ENCODE peak calls at places on chromosomes 11 and 22, in seven cellular contexts. V is iPS DF 6.9, U is sciatic nerve, H is nephron progenitor cell, Z is NCI-H510A treated with DMSO at 0.1 percent for 48 hours, Q is OCI-LY7, B is GM10248. X is an unnamed sample.

GRCh38 chr22:35310556-35311550 is 11.2 kb downstream of the TOM1 start:
- DNase-seq in H (no peak), U (no peak), Q (no peak), Z (no peak), B (no peak), V (no peak), X (peak)

GRCh38 chr11:2466869-2467694 is 22.3 kb downstream of the KCNQ1 start:
- DNase-seq in Z (no peak), H (no peak), U (peak), B (peak), V (no peak), Q (no peak), X (no peak)

GRCh38 chr11:66289548-66290331 is 797 bp upstream of the YIF1A start:
- DNase-seq in B (peak), U (peak), V (no peak), Q (peak), Z (no peak), H (peak), X (peak)

GRCh38 chr22:26805131-26805530 is 147.7 kb downstream of the MIAT start:
- DNase-seq in B (no peak), U (no peak), V (no peak), H (no peak), Z (no peak), Q (no peak), X (peak)

GRCh38 chr22:45101828-45102227 is 61.9 kb upstream of the NUP50 start:
- DNase-seq in H (peak), Z (peak), Q (peak), V (peak), B (peak), U (peak), X (peak)

GRCh38 chr11:120807414-120808150 is 216.3 kb upstream of the TBCEL start:
- DNase-seq in U (no peak), Z (no peak), H (no peak), Q (no peak), B (no peak), V (no peak), X (no peak)

GRCh38 chr22:31683181-31684105 is 21.4 kb upstream of the PISD start:
- DNase-seq in U (no peak), V (no peak), H (no peak), B (no peak), Q (no peak), Z (no peak), X (no peak)

GRCh38 chr11:104522650-104523049 is 358.7 kb upstream of the PDGFD start:
- DNase-seq in B (no peak), Z (no peak), H (no peak), Q (no peak), V (no peak), U (no peak), X (no peak)

GRCh38 chr11:86508604-86509471 is 134.2 kb downstream of the CCDC81 start:
- DNase-seq in V (no peak), Q (no peak), U (no peak), Z (no peak), H (no peak), B (no peak), X (no peak)

GRCh38 chr11:79971255-79971654 is 530.4 kb upstream of the TENM4 start:
- DNase-seq in H (no peak), U (no peak), V (no peak), Z (no peak), Q (no peak), B (no peak), X (no peak)

GRCh38 chr11:66936326-66936725 is 21.9 kb downstream of the PC start:
- DNase-seq in Z (no peak), U (no peak), H (no peak), V (no peak), B (no peak), Q (no peak), X (no peak)

GRCh38 chr11:120894207-120894989 is 129.5 kb upstream of the TBCEL start:
- DNase-seq in B (no peak), H (no peak), Q (no peak), V (no peak), Z (no peak), U (no peak), X (peak)

GRCh38 chr22:39306456-39307361 is 12.7 kb downstream of the RPL3 start:
- DNase-seq in H (peak), Z (no peak), Q (peak), B (no peak), V (no peak), U (no peak), X (peak)

GRCh38 chr22:37354271-37355069 is 72.2 kb downstream of the CYTH4 start:
- DNase-seq in H (no peak), Q (no peak), B (no peak), U (no peak), V (no peak), Z (no peak), X (no peak)

X was measured in SJCRH30.